ENCODE peak calls at places on chromosomes 7 and 10, in four cellular contexts. H is HCT116; K is HT1080; E is activated naive CD8-positive, alpha-beta T cell treated with anti-CD3 and anti-CD28 coated beads, Interleukin-2, amount 50 U/mL, for 24 hours. N is an unnamed sample.
A peak's percentile ranks its signal among the peaks of the same experiment; 100 is the strongest.

GRCh38 chr10:3248526-3249255 is 76.1 kb upstream of the PITRM1 start:
- DNase-seq in E (no peak), K (peak; percentile 87), H (peak; percentile 75), N (peak; percentile 95)

GRCh38 chr7:80974396-80975358 is 55.8 kb upstream of the SEMA3C start:
- DNase-seq in E (no peak), K (no peak), H (no peak), N (no peak)

GRCh38 chr10:100562008-100562672 is 26.4 kb downstream of the HIF1AN start:
- DNase-seq in K (no peak), H (peak; percentile 74), E (peak; percentile 81), N (peak; percentile 53)

GRCh38 chr10:94133239-94133638 is 139.5 kb downstream of the PLCE1 start:
- DNase-seq in E (no peak), K (peak; percentile 29), H (no peak), N (no peak)

GRCh38 chr7:28835800-28836199 is 122.3 kb downstream of the TRIL start:
- DNase-seq in K (peak; percentile 60), E (no peak), H (no peak), N (peak; percentile 27)

GRCh38 chr7:92645531-92646061 is 55.4 kb upstream of the FAM133B start:
- DNase-seq in K (peak; percentile 84), E (no peak), H (peak; percentile 45), N (peak; percentile 95)

GRCh38 chr10:11035318-11035920 is 17.7 kb downstream of the CELF2 start:
- DNase-seq in K (peak; percentile 84), H (no peak), E (no peak), N (peak; percentile 84)

GRCh38 chr10:24209946-24210491 is 1.1 kb downstream of the KIAA1217 start:
- DNase-seq in H (no peak), E (peak; percentile 49), K (peak; percentile 67), N (peak; percentile 94)

GRCh38 chr10:47402681-47403301 is 18.7 kb upstream of the ZNF488 start:
- DNase-seq in H (peak; percentile 73), E (no peak), K (peak; percentile 96), N (peak; percentile 80)

GRCh38 chr7:39428221-39428620 is 138.0 kb upstream of the YAE1 start:
- DNase-seq in K (peak; percentile 53), E (no peak), H (no peak), N (peak; percentile 46)

GRCh38 chr10:78829570-78829969 is 239.2 kb upstream of the ZMIZ1 start:
- DNase-seq in H (no peak), K (peak; percentile 53), E (no peak), N (no peak)

GRCh38 chr10:58950618-58951017 is 225.8 kb upstream of the PHYHIPL start:
- DNase-seq in H (peak; percentile 12), E (no peak), K (peak; percentile 52), N (peak; percentile 72)

GRCh38 chr7:45054442-45054841 is 34.3 kb downstream of the NACAD start:
- DNase-seq in K (no peak), E (no peak), H (no peak), N (no peak)

GRCh38 chr10:44195120-44196007 is 189.5 kb downstream of the CXCL12 start:
- DNase-seq in H (no peak), K (peak; percentile 71), E (no peak), N (peak; percentile 10)

GRCh38 chr7:143299840-143300239 is 11.7 kb downstream of the CASP2 start:
- DNase-seq in H (peak; percentile 23), K (no peak), E (peak; percentile 58), N (no peak)

GRCh38 chr10:104259999-104260774 is 5.5 kb downstream of the GSTO1 start:
- DNase-seq in H (no peak), K (peak; percentile 40), E (no peak), N (peak; percentile 38)

N was measured in bronchial epithelial cell.